ENCODE peak calls at places on chromosomes 3 and 15, in seven cellular contexts. X is HL-60, K is fibroblast of lung, V is astrocyte, F is esophagus muscularis mucosa, C is astrocyte of the cerebellum, J is WERI-Rb-1. A is an unnamed sample.
A peak's percentile ranks its signal among the peaks of the same experiment; 100 is the strongest.

GRCh38 chr3:112360574-112360973 is 27.6 kb downstream of the CD200 start:
- DNase-seq in X (no peak), K (peak; percentile 80), V (peak; percentile 76), F (no peak), C (peak; percentile 54), J (no peak), A (peak; percentile 51)

GRCh38 chr3:119294402-119294888 is 262 bp downstream of the ARHGAP31 start:
- DNase-seq in X (peak; percentile 59), K (no peak), V (no peak), F (peak; percentile 92), C (no peak), J (peak; percentile 43), A (no peak)

GRCh38 chr3:61924991-61925390 is 363.6 kb downstream of the PTPRG start:
- DNase-seq in X (no peak), K (no peak), V (no peak), F (peak; percentile 57), C (no peak), J (no peak), A (no peak)

GRCh38 chr15:69657626-69658025 is 205.0 kb downstream of the RPLP1 start:
- DNase-seq in X (no peak), K (no peak), V (no peak), F (no peak), C (no peak), J (no peak), A (no peak)

GRCh38 chr3:71478568-71478967 is 105.0 kb downstream of the FOXP1 start:
- DNase-seq in X (no peak), K (peak; percentile 48), V (peak; percentile 43), F (no peak), C (no peak), J (no peak), A (no peak)

GRCh38 chr3:151393961-151394360 is 9.4 kb upstream of the P2RY12 start:
- DNase-seq in X (no peak), K (peak; percentile 21), V (peak; percentile 16), F (no peak), C (no peak), J (no peak), A (peak; percentile 28)

GRCh38 chr3:145981057-145981456 is 179.9 kb downstream of the PLOD2 start:
- DNase-seq in X (no peak), K (peak; percentile 60), V (peak; percentile 50), F (no peak), C (no peak), J (no peak), A (peak; percentile 27)

GRCh38 chr3:69541823-69542264 is 156.0 kb upstream of the FRMD4B start:
- DNase-seq in X (peak; percentile 65), K (no peak), V (no peak), F (no peak), C (no peak), J (no peak), A (no peak)

GRCh38 chr15:28985691-28986090 is 99.9 kb downstream of the APBA2 start:
- DNase-seq in X (no peak), K (no peak), V (no peak), F (peak; percentile 85), C (no peak), J (no peak), A (no peak)

GRCh38 chr15:85500729-85501128 is 120.3 kb downstream of the AKAP13 start:
- DNase-seq in X (no peak), K (peak; percentile 32), V (no peak), F (no peak), C (no peak), J (peak; percentile 73), A (peak; percentile 61)

GRCh38 chr3:61531528-61531927 is 29.8 kb upstream of the PTPRG start:
- DNase-seq in X (no peak), K (no peak), V (no peak), F (no peak), C (no peak), J (no peak), A (no peak)

GRCh38 chr15:24856397-24857093 is 98.2 kb upstream of the SNRPN start:
- DNase-seq in X (no peak), K (peak; percentile 65), V (peak; percentile 49), F (no peak), C (no peak), J (no peak), A (no peak)

GRCh38 chr3:189772584-189772983 is 141.4 kb downstream of the TP63 start:
- DNase-seq in X (no peak), K (peak; percentile 76), V (peak; percentile 76), F (no peak), C (no peak), J (peak; percentile 59), A (no peak)

GRCh38 chr15:91478717-91479191 is 374.8 kb upstream of the SLCO3A1 start:
- DNase-seq in X (no peak), K (no peak), V (no peak), F (no peak), C (no peak), J (no peak), A (no peak)

GRCh38 chr15:52295421-52295991 is at the start of gene MYO5C:
- DNase-seq in X (no peak), K (peak; percentile 43), V (peak; percentile 18), F (no peak), C (no peak), J (peak; percentile 90), A (no peak)

GRCh38 chr3:128895843-128896365 is 16.5 kb downstream of the ACAD9 start:
- DNase-seq in X (no peak), K (no peak), V (no peak), F (no peak), C (no peak), J (no peak), A (peak; percentile 11)

GRCh38 chr3:120652896-120653545 is 29.0 kb downstream of the HGD start:
- DNase-seq in X (no peak), K (no peak), V (no peak), F (no peak), C (no peak), J (peak; percentile 63), A (no peak)

GRCh38 chr15:100528833-100529428 is at the start of gene CERS3:
- DNase-seq in X (no peak), K (no peak), V (no peak), F (no peak), C (no peak), J (no peak), A (no peak)

GRCh38 chr15:52642386-52643361 is 36.5 kb downstream of the ATOSA start:
- DNase-seq in X (no peak), K (peak; percentile 92), V (peak; percentile 92), F (no peak), C (peak; percentile 73), J (no peak), A (peak; percentile 60)

GRCh38 chr3:55484191-55484644 is 2.9 kb downstream of the WNT5A start:
- DNase-seq in X (no peak), K (peak; percentile 55), V (no peak), F (no peak), C (no peak), J (no peak), A (no peak)

GRCh38 chr3:56915969-56916586 is 114.3 kb upstream of the ARHGEF3 start:
- DNase-seq in X (peak; percentile 23), K (no peak), V (no peak), F (no peak), C (no peak), J (no peak), A (no peak)

GRCh38 chr15:51799174-51799907 is 30.1 kb upstream of the TMOD3 start:
- DNase-seq in X (no peak), K (no peak), V (no peak), F (no peak), C (no peak), J (no peak), A (no peak)

GRCh38 chr15:40320931-40321371 is 2.5 kb upstream of the INAFM2 start:
- DNase-seq in X (peak; percentile 70), K (peak; percentile 60), V (no peak), F (no peak), C (no peak), J (peak; percentile 79), A (peak; percentile 83)

GRCh38 chr15:40323953-40324937 is 753 bp downstream of the INAFM2 start:
- DNase-seq in X (no peak), K (no peak), V (no peak), F (no peak), C (no peak), J (no peak), A (no peak)

GRCh38 chr15:40323239-40323952 is at the start of gene INAFM2:
- DNase-seq in X (peak; percentile 92), K (peak; percentile 94), V (peak; percentile 86), F (peak; percentile 97), C (peak; percentile 79), J (peak; percentile 96), A (peak; percentile 97)

GRCh38 chr15:40320409-40320808 is 3.1 kb upstream of the INAFM2 start:
- DNase-seq in X (no peak), K (no peak), V (no peak), F (no peak), C (no peak), J (no peak), A (no peak)

GRCh38 chr15:40322531-40323238 is 807 bp upstream of the INAFM2 start:
- DNase-seq in X (no peak), K (no peak), V (no peak), F (no peak), C (no peak), J (no peak), A (no peak)
- H3K4me3 ChIP-seq in X (peak overlapping the region; percentile 26), K (peak overlapping the region; percentile 20), V (peak overlapping the region; percentile 17), F (peak overlapping the region; percentile 95), C (peak overlapping the region; percentile 31), J (peak overlapping the region; percentile 50), A (peak overlapping the region; percentile 73)

GRCh38 chr3:79003994-79004393 is 763.8 kb downstream of the ROBO1 start:
- DNase-seq in X (no peak), K (no peak), V (no peak), F (no peak), C (no peak), J (no peak), A (no peak)
- TF ChIP-seq CTCF in X (no peak), K (no peak), V (no peak), F (no peak), C (no peak), J (no peak), A (no peak)

DNA sequence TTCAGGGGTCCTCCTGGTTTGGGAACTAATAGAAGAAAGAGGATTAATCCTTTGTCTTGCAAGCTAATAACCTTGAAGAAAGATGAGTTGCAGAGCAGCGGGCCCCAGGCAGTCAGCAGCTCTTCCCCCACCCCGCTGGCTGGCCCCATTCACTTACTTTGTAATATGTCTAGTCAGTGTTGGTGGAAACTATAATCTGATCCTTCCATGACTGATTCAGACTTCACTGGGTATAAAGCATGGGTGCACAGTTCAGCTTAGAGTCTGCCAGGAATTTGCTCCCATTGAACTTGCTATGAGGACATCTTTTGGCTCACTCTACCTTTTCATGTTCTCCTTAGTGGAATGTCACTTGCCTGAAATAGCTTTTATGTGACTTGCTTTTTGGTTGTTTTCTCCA is 117.7 kb downstream of the CCNL1 start:
- DNase-seq in X (no peak), K (no peak), V (no peak), F (no peak), C (no peak), J (no peak), A (no peak)
- H3K4me3 ChIP-seq in X (no peak overlapping the region), K (no peak overlapping the region), V (no peak overlapping the region), F (no peak overlapping the region), C (no peak overlapping the region), J (no peak overlapping the region), A (no peak overlapping the region)

GRCh38 chr3:141653872-141654271 is 84.2 kb upstream of the RNF7 start:
- DNase-seq in X (no peak), K (no peak), V (no peak), F (peak; percentile 55), C (no peak), J (no peak), A (no peak)
- TF ChIP-seq CTCF in X (no peak), K (no peak), V (no peak), F (no peak), C (no peak), J (no peak), A (no peak)

GRCh38 chr15:73751896-73752816 is 995 bp downstream of the INSYN1 start:
- DNase-seq in X (no peak), K (peak; percentile 6), V (no peak), F (no peak), C (no peak), J (peak; percentile 62), A (no peak)
- H3K4me3 ChIP-seq in X (no peak overlapping the region), K (no peak overlapping the region), V (peak overlapping the region; percentile 57), F (peak overlapping the region; percentile 88), C (peak overlapping the region; percentile 43), J (peak overlapping the region; percentile 76), A (peak overlapping the region; percentile 46)

A was measured in choroid plexus epithelial cell.